ENCODE peak calls at places on chromosomes 6 and 20, in five cellular contexts. One of them, this sample, is unnamed.

GRCh38 chr6:166619912-166620311 is 7.1 kb downstream of the RPS6KA2 start:
- DNase-seq in CD4-positive, alpha-beta T cell: no peak
- DNase-seq in NCI-H510A: no peak
- DNase-seq in T-helper 1 cell: no peak
- DNase-seq in effector memory CD8-positive, alpha-beta T cell: no peak
- DNase-seq in this sample: no peak

GRCh38 chr20:3678893-3679720 is 2.7 kb downstream of the ADAM33 start:
- DNase-seq in CD4-positive, alpha-beta T cell: no peak
- DNase-seq in NCI-H510A: no peak
- DNase-seq in T-helper 1 cell: no peak
- DNase-seq in effector memory CD8-positive, alpha-beta T cell: no peak
- DNase-seq in this sample: no peak

GRCh38 chr6:43639984-43640800 is 4.6 kb downstream of the MAD2L1BP start:
- DNase-seq in CD4-positive, alpha-beta T cell: no peak
- DNase-seq in NCI-H510A: no peak
- DNase-seq in T-helper 1 cell: no peak
- DNase-seq in effector memory CD8-positive, alpha-beta T cell: no peak
- DNase-seq in this sample: no peak

GRCh38 chr20:21505161-21505809 is 8.6 kb downstream of the NKX2-2 start:
- DNase-seq in CD4-positive, alpha-beta T cell: peak; percentile 63
- DNase-seq in NCI-H510A: peak; percentile 45
- DNase-seq in T-helper 1 cell: peak; percentile 77
- DNase-seq in effector memory CD8-positive, alpha-beta T cell: peak; percentile 69
- DNase-seq in this sample: peak; percentile 71

GRCh38 chr6:134529921-134530320 is 212.0 kb upstream of the SGK1 start:
- DNase-seq in CD4-positive, alpha-beta T cell: peak; percentile 41
- DNase-seq in NCI-H510A: no peak
- DNase-seq in T-helper 1 cell: no peak
- DNase-seq in effector memory CD8-positive, alpha-beta T cell: no peak
- DNase-seq in this sample: peak; percentile 28

GRCh38 chr20:36408219-36408618 is 102.1 kb downstream of the DLGAP4 start:
- DNase-seq in CD4-positive, alpha-beta T cell: no peak
- DNase-seq in NCI-H510A: peak; percentile 35
- DNase-seq in T-helper 1 cell: no peak
- DNase-seq in effector memory CD8-positive, alpha-beta T cell: no peak
- DNase-seq in this sample: peak; percentile 17

GRCh38 chr20:56414842-56415765 is 3.0 kb downstream of the CASS4 start:
- DNase-seq in CD4-positive, alpha-beta T cell: peak; percentile 55
- DNase-seq in NCI-H510A: no peak
- DNase-seq in T-helper 1 cell: peak; percentile 33
- DNase-seq in effector memory CD8-positive, alpha-beta T cell: no peak
- DNase-seq in this sample: peak; percentile 27

GRCh38 chr6:41159415-41160082 is 3.4 kb downstream of the TREM2 start:
- DNase-seq in CD4-positive, alpha-beta T cell: no peak
- DNase-seq in NCI-H510A: peak; percentile 85
- DNase-seq in T-helper 1 cell: no peak
- DNase-seq in effector memory CD8-positive, alpha-beta T cell: no peak
- DNase-seq in this sample: no peak

GRCh38 chr20:61980647-61981583 is 84.8 kb downstream of the TAF4 start:
- DNase-seq in CD4-positive, alpha-beta T cell: no peak
- DNase-seq in NCI-H510A: no peak
- DNase-seq in T-helper 1 cell: no peak
- DNase-seq in effector memory CD8-positive, alpha-beta T cell: no peak
- DNase-seq in this sample: no peak

GRCh38 chr20:60056345-60057122 is 98.3 kb downstream of the CDH26 start:
- DNase-seq in CD4-positive, alpha-beta T cell: no peak
- DNase-seq in NCI-H510A: no peak
- DNase-seq in T-helper 1 cell: no peak
- DNase-seq in effector memory CD8-positive, alpha-beta T cell: no peak
- DNase-seq in this sample: no peak

This sample was measured in CD8-positive, alpha-beta memory T cell.